ENCODE peak calls at places on chromosomes 7 and 10, in six cellular contexts. One of them, this sample, is unnamed.

GRCh38 chr7:40520986-40521738 is 386.4 kb downstream of the SUGCT start:
- DNase-seq in C1 segment of cervical spinal cord: no peak
- DNase-seq in mucosa of gallbladder: no peak
- DNase-seq in ELR: no peak
- DNase-seq in LNCaP clone FGC: no peak
- DNase-seq in activated CD8-positive, alpha-beta memory T cell treated with anti-CD3 and anti-CD28 coated beads, Interleukin-2, amount 50 U/mL, for 48 hours: no peak
- DNase-seq in this sample: no peak

GRCh38 chr10:24303522-24304310 is 94.8 kb downstream of the KIAA1217 start:
- DNase-seq in C1 segment of cervical spinal cord: no peak
- DNase-seq in mucosa of gallbladder: no peak
- DNase-seq in ELR: peak; percentile 3
- DNase-seq in LNCaP clone FGC: no peak
- DNase-seq in activated CD8-positive, alpha-beta memory T cell treated with anti-CD3 and anti-CD28 coated beads, Interleukin-2, amount 50 U/mL, for 48 hours: no peak
- DNase-seq in this sample: no peak

GRCh38 chr10:99375444-99375843 is 46.3 kb downstream of the CNNM1 start:
- DNase-seq in C1 segment of cervical spinal cord: no peak
- DNase-seq in mucosa of gallbladder: no peak
- DNase-seq in ELR: no peak
- DNase-seq in LNCaP clone FGC: no peak
- DNase-seq in activated CD8-positive, alpha-beta memory T cell treated with anti-CD3 and anti-CD28 coated beads, Interleukin-2, amount 50 U/mL, for 48 hours: no peak
- DNase-seq in this sample: no peak

GRCh38 chr7:47954231-47954911 is 6.1 kb upstream of the PKD1L1 start:
- DNase-seq in C1 segment of cervical spinal cord: no peak
- DNase-seq in mucosa of gallbladder: no peak
- DNase-seq in ELR: peak; percentile 19
- DNase-seq in LNCaP clone FGC: no peak
- DNase-seq in activated CD8-positive, alpha-beta memory T cell treated with anti-CD3 and anti-CD28 coated beads, Interleukin-2, amount 50 U/mL, for 48 hours: peak; percentile 15
- DNase-seq in this sample: no peak

GRCh38 chr10:84837041-84837766 is 508.8 kb downstream of the CCSER2 start:
- DNase-seq in C1 segment of cervical spinal cord: no peak
- DNase-seq in mucosa of gallbladder: no peak
- DNase-seq in ELR: no peak
- DNase-seq in LNCaP clone FGC: no peak
- DNase-seq in activated CD8-positive, alpha-beta memory T cell treated with anti-CD3 and anti-CD28 coated beads, Interleukin-2, amount 50 U/mL, for 48 hours: no peak
- DNase-seq in this sample: no peak

GRCh38 chr10:50565301-50566083 is 58.3 kb downstream of the SGMS1 start:
- DNase-seq in C1 segment of cervical spinal cord: no peak
- DNase-seq in mucosa of gallbladder: no peak
- DNase-seq in ELR: no peak
- DNase-seq in LNCaP clone FGC: no peak
- DNase-seq in activated CD8-positive, alpha-beta memory T cell treated with anti-CD3 and anti-CD28 coated beads, Interleukin-2, amount 50 U/mL, for 48 hours: no peak
- DNase-seq in this sample: no peak

GRCh38 chr7:28955723-28956607 is 2.2 kb downstream of the TRIL start:
- DNase-seq in C1 segment of cervical spinal cord: peak; percentile 47
- DNase-seq in mucosa of gallbladder: peak; percentile 79
- DNase-seq in ELR: no peak
- DNase-seq in LNCaP clone FGC: no peak
- DNase-seq in activated CD8-positive, alpha-beta memory T cell treated with anti-CD3 and anti-CD28 coated beads, Interleukin-2, amount 50 U/mL, for 48 hours: peak; percentile 67
- DNase-seq in this sample: no peak

GRCh38 chr7:6273380-6273837 is 985 bp upstream of the CYTH3 start:
- DNase-seq in C1 segment of cervical spinal cord: no peak
- DNase-seq in mucosa of gallbladder: no peak
- DNase-seq in ELR: no peak
- DNase-seq in LNCaP clone FGC: no peak
- DNase-seq in activated CD8-positive, alpha-beta memory T cell treated with anti-CD3 and anti-CD28 coated beads, Interleukin-2, amount 50 U/mL, for 48 hours: peak; percentile 48
- DNase-seq in this sample: no peak

GRCh38 chr10:77927343-77928256 is 1.0 kb upstream of the DLG5 start:
- DNase-seq in C1 segment of cervical spinal cord: no peak
- DNase-seq in mucosa of gallbladder: no peak
- DNase-seq in ELR: peak; percentile 27
- DNase-seq in LNCaP clone FGC: no peak
- DNase-seq in activated CD8-positive, alpha-beta memory T cell treated with anti-CD3 and anti-CD28 coated beads, Interleukin-2, amount 50 U/mL, for 48 hours: no peak
- DNase-seq in this sample: no peak